ENCODE peak calls at places on chromosomes 2 and 18, in six cellular contexts. C, I, Y, P, R and O are unnamed samples. For H3K4me1, the result is how much of the 10 kb centered on the place peaks cover.

GRCh38 chr2:104318001-104318555 is 535.8 kb upstream of the POU3F3 start:
- DNase-seq in C (no peak), I (no peak), Y (no peak), P (no peak), R (no peak), O (no peak)

GRCh38 chr2:171244970-171245782 is 84.5 kb upstream of the TLK1 start:
- DNase-seq in C (no peak), I (peak), Y (no peak), P (no peak), R (no peak), O (no peak)

GRCh38 chr18:68738572-68738971 is 23.7 kb upstream of the TMX3 start:
- DNase-seq in C (no peak), I (no peak), Y (no peak), P (no peak), R (no peak), O (no peak)

GRCh38 chr2:189147361-189147760 is 32.2 kb downstream of the COL5A2 start:
- DNase-seq in C (no peak), I (peak), Y (no peak), P (no peak), R (no peak), O (no peak)

GRCh38 chr2:21710496-21710895 is 586.7 kb downstream of the TDRD15 start:
- DNase-seq in C (no peak), I (no peak), Y (no peak), P (no peak), R (no peak), O (no peak)

GRCh38 chr2:239935789-239936758 is 89.1 kb downstream of the NDUFA10 start:
- DNase-seq in C (no peak), I (no peak), Y (no peak), P (no peak), R (no peak), O (peak)

GRCh38 chr18:13611616-13612110 is 114.7 kb downstream of the FAM210A start:
- DNase-seq in C (peak), I (peak), Y (no peak), P (no peak), R (peak), O (no peak)

GRCh38 chr2:158325031-158325781 is 131.3 kb downstream of the CCDC148 start:
- DNase-seq in C (no peak), I (peak), Y (no peak), P (no peak), R (no peak), O (no peak)

GRCh38 chr18:75314606-75315005 is 104.0 kb downstream of the TSHZ1 start:
- DNase-seq in C (no peak), I (no peak), Y (no peak), P (no peak), R (no peak), O (no peak)

GRCh38 chr2:148122788-148123187 is 101.9 kb downstream of the MBD5 start:
- DNase-seq in C (no peak), I (peak), Y (no peak), P (no peak), R (no peak), O (no peak)

GRCh38 chr2:95278051-95278471 is 3.8 kb downstream of the PROM2 start:
- DNase-seq in C (no peak), I (peak), Y (no peak), P (no peak), R (no peak), O (peak)

GRCh38 chr2:32565902-32566301 is 61.9 kb upstream of the TTC27 start:
- DNase-seq in C (no peak), I (no peak), Y (no peak), P (no peak), R (no peak), O (no peak)

GRCh38 chr2:19312949-19313348 is 45.5 kb downstream of the OSR1 start:
- DNase-seq in C (no peak), I (peak), Y (no peak), P (no peak), R (no peak), O (no peak)

GRCh38 chr2:69915050-69915945 is at the start of gene MXD1:
- DNase-seq in C (peak), I (peak), Y (no peak), P (peak), R (no peak), O (peak)

GRCh38 chr2:237165405-237166276 is 80.0 kb downstream of the COPS8 start:
- DNase-seq in C (no peak), I (peak), Y (no peak), P (no peak), R (no peak), O (no peak)

GRCh38 chr2:173271135-173271534 is 83.5 kb upstream of the CDCA7 start:
- DNase-seq in C (no peak), I (no peak), Y (no peak), P (no peak), R (no peak), O (no peak)

GRCh38 chr18:40355701-40356100 is 1599.3 kb upstream of the PIK3C3 start:
- DNase-seq in C (no peak), I (peak), Y (no peak), P (no peak), R (no peak), O (no peak)

GRCh38 chr2:60488291-60488690 is 65.2 kb downstream of the BCL11A start:
- DNase-seq in C (no peak), I (no peak), Y (no peak), P (no peak), R (no peak), O (no peak)

GRCh38 chr2:20611077-20611843 is 39.6 kb downstream of the HS1BP3 start:
- DNase-seq in C (no peak), I (no peak), Y (peak), P (peak), R (peak), O (peak)

GRCh38 chr18:35178260-35178659 is 62.6 kb upstream of the ZNF397 start:
- DNase-seq in C (no peak), I (peak), Y (no peak), P (no peak), R (peak), O (no peak)

GRCh38 chr2:172849519-172850217 is 114.0 kb downstream of the RAPGEF4 start:
- DNase-seq in C (no peak), I (no peak), Y (no peak), P (no peak), R (no peak), O (no peak)

GRCh38 chr2:33380661-33381183 is 95.7 kb upstream of the RASGRP3 start:
- DNase-seq in C (no peak), I (no peak), Y (no peak), P (no peak), R (no peak), O (no peak)

GRCh38 chr2:241352227-241352626 is 3.9 kb upstream of the FARP2 start:
- DNase-seq in C (no peak), I (no peak), Y (no peak), P (no peak), R (no peak), O (no peak)

GRCh38 chr2:119897996-119898395 is 114.9 kb upstream of the EPB41L5 start:
- DNase-seq in C (no peak), I (no peak), Y (no peak), P (no peak), R (no peak), O (no peak)

GRCh38 chr2:168705534-168706470 is 96.6 kb upstream of the NOSTRIN start:
- DNase-seq in C (no peak), I (peak), Y (no peak), P (peak), R (no peak), O (no peak)

GRCh38 chr2:65319080-65319673 is 91.5 kb downstream of the ACTR2 start:
- DNase-seq in C (no peak), I (no peak), Y (no peak), P (no peak), R (no peak), O (no peak)
- H3K4me1 ChIP-seq in C (under half), I (under half), Y (under half), P (under half), R (under half), O (under half)

GRCh38 chr18:24140697-24141096 is 1.8 kb downstream of the CABYR start:
- DNase-seq in C (no peak), I (no peak), Y (no peak), P (no peak), R (no peak), O (no peak)

GRCh38 chr18:24138884-24139616 is at the start of gene CABYR:
- DNase-seq in C (peak), I (peak), Y (peak), P (peak), R (peak), O (peak)

GRCh38 chr18:24136967-24137373 is 1.9 kb upstream of the CABYR start:
- DNase-seq in C (no peak), I (no peak), Y (no peak), P (no peak), R (no peak), O (no peak)

GRCh38 chr18:24142376-24142775 is 3.5 kb downstream of the CABYR start:
- DNase-seq in C (no peak), I (no peak), Y (no peak), P (no peak), R (no peak), O (no peak)

DNA sequence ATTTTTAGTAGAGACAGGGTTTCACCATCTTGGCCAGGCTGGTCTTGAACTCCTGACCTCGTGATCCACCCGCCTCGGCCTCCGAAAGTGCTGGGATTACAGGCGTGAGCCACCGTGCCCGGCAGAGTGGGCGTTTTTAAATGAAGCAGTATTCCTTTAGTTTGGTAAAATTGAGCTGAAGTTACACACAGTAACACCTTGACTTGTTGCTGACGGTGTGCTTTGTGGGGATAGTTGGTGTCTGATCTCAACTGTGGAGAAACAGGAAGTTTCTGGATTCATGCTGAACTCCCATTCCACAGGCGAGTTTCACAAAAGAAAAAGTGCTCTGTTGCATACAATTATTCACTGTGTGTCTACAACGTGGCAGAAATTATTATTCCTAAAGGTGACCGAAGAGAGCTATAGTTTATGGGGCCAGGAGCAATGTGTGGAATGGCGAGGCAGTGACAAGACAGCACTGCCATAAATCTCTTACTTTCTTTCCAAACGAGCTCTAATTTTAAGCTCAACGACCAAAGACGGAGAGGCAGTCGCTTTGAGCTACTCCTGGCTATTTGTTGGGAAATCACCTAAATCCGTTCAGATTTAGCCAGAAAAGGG is 480 bp upstream of the CABYR start:
- DNase-seq in C (no peak), I (no peak), Y (no peak), P (no peak), R (no peak), O (no peak)
- H3K4me3 ChIP-seq in C (no peak), I (peak), Y (peak), P (peak), R (peak), O (peak)

DNA sequence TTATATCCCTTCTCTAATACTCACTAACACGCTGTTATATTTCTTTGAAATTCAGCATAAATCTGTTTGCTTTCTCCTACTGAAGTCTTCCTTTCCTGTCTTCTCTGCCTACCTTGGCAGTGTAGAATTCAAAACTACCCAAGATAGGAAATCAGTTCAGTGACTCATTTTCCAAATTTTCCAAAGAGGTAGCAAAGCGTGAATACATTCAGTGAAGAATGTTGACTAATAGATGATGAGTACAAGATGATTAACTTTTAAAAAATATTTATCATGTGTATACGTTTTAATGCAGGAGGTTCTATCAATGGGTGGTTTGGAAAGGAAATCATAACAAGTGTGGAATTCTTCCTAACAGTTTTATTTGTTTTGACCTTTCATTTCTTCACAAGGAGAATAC is 201.9 kb upstream of the SLC8A1 start:
- DNase-seq in C (no peak), I (peak), Y (no peak), P (no peak), R (no peak), O (no peak)
- H3K27ac ChIP-seq in C (no peak), I (no peak), Y (no peak), P (no peak), R (no peak), O (no peak)

DNA sequence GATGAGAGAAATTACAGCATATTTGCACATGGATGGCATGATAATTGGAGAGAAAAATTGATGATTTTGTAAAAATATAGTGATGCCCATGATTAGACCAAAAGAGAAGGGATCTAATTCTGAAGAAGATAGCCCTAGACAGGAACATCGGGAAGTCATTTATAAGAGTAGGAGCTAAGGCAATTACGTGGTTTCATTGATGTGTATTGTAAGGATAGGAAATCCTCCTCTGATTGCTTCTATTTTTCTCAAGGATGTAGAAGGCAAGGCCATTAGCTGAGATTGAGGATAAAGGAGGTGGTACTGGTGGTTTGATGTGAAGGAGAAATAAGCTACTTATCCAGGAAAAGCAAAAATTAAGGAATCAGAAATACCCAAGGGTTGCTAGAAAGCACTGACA is 176.5 kb upstream of the SOX11 start:
- DNase-seq in C (no peak), I (no peak), Y (no peak), P (no peak), R (no peak), O (no peak)
- H3K4me1 ChIP-seq in C (under half), I (under half), Y (under half), P (under half), R (under half), O (under half)

DNA sequence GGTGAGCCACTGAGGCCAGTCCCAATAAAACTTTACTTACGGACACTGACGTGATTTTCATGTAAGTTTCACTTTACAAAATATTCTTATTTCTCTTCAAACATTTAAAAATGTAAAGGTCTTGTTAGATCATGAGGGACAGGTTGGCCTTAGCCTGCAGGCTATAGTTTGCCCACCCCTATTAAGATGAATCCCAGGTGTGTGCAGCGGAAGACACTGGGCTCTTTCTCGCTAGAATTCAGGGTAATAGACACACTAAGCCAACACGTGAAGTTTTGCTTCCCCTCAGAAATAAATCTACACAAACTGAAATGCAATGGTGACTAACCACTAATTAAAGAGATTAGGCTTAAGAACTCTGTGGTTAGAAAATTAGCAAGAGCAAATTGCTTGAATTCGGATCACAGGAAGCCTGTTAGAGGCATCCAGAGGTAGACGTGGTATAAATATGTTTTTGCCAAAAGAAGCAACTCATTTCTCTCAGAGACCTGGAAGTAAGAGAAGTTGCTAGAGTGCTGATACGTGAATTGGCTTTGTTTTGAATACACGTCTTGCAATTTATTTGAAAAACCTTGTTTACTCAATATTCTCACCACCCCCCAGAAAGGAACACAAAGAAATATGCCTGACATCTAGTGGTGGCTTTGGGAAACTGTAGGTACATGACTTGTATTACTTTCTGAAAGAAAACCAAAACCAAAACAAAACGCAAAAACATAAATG is 151.6 kb downstream of the DTNB start:
- DNase-seq in C (no peak), I (peak), Y (no peak), P (peak), R (no peak), O (no peak)
- H3K4me3 ChIP-seq in C (no peak), I (peak), Y (peak), P (peak), R (peak), O (peak)

DNA sequence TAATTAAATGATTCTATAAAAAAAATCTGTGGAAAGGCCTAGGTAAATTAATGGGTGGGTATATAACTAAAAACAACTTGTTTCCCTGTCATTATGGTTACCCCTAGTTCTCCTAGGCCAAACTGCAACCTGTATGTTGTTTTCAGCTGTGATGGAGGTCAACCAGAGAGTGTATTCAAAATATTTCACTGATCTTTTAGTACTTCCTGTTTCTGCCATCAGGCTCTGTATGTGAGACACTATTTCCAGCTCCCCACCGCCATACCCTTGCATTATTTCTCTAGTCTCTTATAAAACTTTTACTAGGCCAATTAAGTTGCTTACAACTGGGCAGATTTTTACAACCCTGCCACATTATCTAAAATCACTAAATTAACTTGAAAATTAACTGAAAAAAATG is 21.0 kb upstream of the CDKL4 start:
- DNase-seq in C (no peak), I (no peak), Y (no peak), P (no peak), R (no peak), O (no peak)
- H3K27ac ChIP-seq in C (no peak), I (no peak), Y (no peak), P (no peak), R (no peak), O (no peak)

GRCh38 chr2:8839189-8839965 is 2.0 kb upstream of the KIDINS220 start:
- DNase-seq in C (no peak), I (no peak), Y (no peak), P (no peak), R (no peak), O (no peak)
- H3K4me1 ChIP-seq in C (under half), I (under half), Y (under half), P (under half), R (under half), O (under half)

GRCh38 chr2:96870631-96871255 is 863 bp upstream of the SEMA4C start:
- DNase-seq in C (no peak), I (peak), Y (no peak), P (peak), R (no peak), O (peak)
- H3K4me3 ChIP-seq in C (peak), I (peak), Y (peak), P (peak), R (peak), O (peak)

GRCh38 chr2:43027103-43027482 is 199.3 kb downstream of the ZFP36L2 start:
- DNase-seq in C (no peak), I (no peak), Y (no peak), P (no peak), R (no peak), O (no peak)
- H3K27ac ChIP-seq in C (no peak), I (no peak), Y (no peak), P (no peak), R (no peak), O (no peak)

GRCh38 chr2:121358291-121358690 is 73.3 kb upstream of the TFCP2L1 start:
- DNase-seq in C (no peak), I (no peak), Y (no peak), P (no peak), R (no peak), O (no peak)

GRCh38 chr2:121360566-121361300 is 75.7 kb upstream of the TFCP2L1 start:
- DNase-seq in C (no peak), I (peak), Y (peak), P (peak), R (peak), O (peak)

GRCh38 chr2:121359170-121359569 is 74.2 kb upstream of the TFCP2L1 start:
- DNase-seq in C (no peak), I (no peak), Y (no peak), P (no peak), R (no peak), O (no peak)

GRCh38 chr2:121362226-121362625 is 77.2 kb upstream of the TFCP2L1 start:
- DNase-seq in C (no peak), I (no peak), Y (no peak), P (no peak), R (no peak), O (no peak)

DNA sequence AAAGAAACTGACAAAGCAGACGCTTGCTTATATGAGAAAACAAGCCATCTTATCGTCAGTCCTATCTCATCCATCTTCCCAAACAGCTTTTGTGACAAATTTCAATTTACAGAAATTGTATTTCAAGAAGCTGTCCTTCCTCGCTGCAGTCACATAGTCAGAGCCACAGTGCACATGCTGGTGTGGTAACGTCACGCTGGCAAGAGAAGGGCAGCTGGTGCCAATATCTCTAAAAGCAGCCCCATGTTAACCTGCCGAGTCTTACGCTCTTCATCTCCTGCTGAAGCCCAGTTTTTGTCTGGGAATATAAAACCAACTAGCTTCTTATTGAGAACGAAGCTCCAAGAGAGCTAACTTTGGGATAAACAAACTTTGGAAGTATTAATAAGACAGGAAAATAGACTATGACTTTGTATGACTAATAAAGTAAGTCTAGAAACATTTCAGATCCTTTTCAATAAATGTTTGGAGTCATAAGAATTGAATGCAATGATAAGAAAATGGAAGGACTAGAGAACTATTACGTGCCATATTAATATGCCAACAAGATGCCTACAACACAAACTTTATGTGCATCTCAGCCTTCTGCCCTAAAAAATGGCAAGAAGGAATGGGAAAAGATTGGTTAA is 75.0 kb upstream of the TFCP2L1 start:
- DNase-seq in C (no peak), I (no peak), Y (no peak), P (no peak), R (no peak), O (no peak)
- H3K4me1 ChIP-seq in C (under half), I (under half), Y (half or more), P (under half), R (under half), O (under half)